ENCODE peak calls at places on chromosomes 3 and 15, in seven cellular contexts. One of them, this sample, is unnamed.

GRCh38 chr3:144127014-144127413 is 155.4 kb downstream of the DIPK2A start:
- DNase-seq in NCI-H460: no peak
- DNase-seq in mammary epithelial cell: no peak
- DNase-seq in brain microvascular endothelial cell: peak
- DNase-seq in COLO829: no peak
- DNase-seq in A549: no peak
- DNase-seq in stimulated activated naive CD8-positive, alpha-beta T cell treated with anti-CD3 and anti-CD28 coated beads, Interleukin-15, amount 100 ng/mL, for 72 hours: no peak
- DNase-seq in this sample: no peak

GRCh38 chr3:39433642-39434041 is 27.1 kb downstream of the RPSA start:
- DNase-seq in NCI-H460: no peak
- DNase-seq in mammary epithelial cell: no peak
- DNase-seq in brain microvascular endothelial cell: no peak
- DNase-seq in COLO829: no peak
- DNase-seq in A549: no peak
- DNase-seq in stimulated activated naive CD8-positive, alpha-beta T cell treated with anti-CD3 and anti-CD28 coated beads, Interleukin-15, amount 100 ng/mL, for 72 hours: no peak
- DNase-seq in this sample: no peak

GRCh38 chr3:97674477-97674876 is 90.1 kb upstream of the ARL6 start:
- DNase-seq in NCI-H460: no peak
- DNase-seq in mammary epithelial cell: no peak
- DNase-seq in brain microvascular endothelial cell: no peak
- DNase-seq in COLO829: no peak
- DNase-seq in A549: no peak
- DNase-seq in stimulated activated naive CD8-positive, alpha-beta T cell treated with anti-CD3 and anti-CD28 coated beads, Interleukin-15, amount 100 ng/mL, for 72 hours: no peak
- DNase-seq in this sample: no peak

GRCh38 chr3:132870596-132870995 is 148.4 kb upstream of the NPHP3 start:
- DNase-seq in NCI-H460: no peak
- DNase-seq in mammary epithelial cell: no peak
- DNase-seq in brain microvascular endothelial cell: no peak
- DNase-seq in COLO829: no peak
- DNase-seq in A549: no peak
- DNase-seq in stimulated activated naive CD8-positive, alpha-beta T cell treated with anti-CD3 and anti-CD28 coated beads, Interleukin-15, amount 100 ng/mL, for 72 hours: no peak
- DNase-seq in this sample: no peak

GRCh38 chr3:113097821-113098516 is 107.2 kb downstream of the GTPBP8 start:
- DNase-seq in NCI-H460: peak
- DNase-seq in mammary epithelial cell: peak
- DNase-seq in brain microvascular endothelial cell: peak
- DNase-seq in COLO829: peak
- DNase-seq in A549: peak
- DNase-seq in stimulated activated naive CD8-positive, alpha-beta T cell treated with anti-CD3 and anti-CD28 coated beads, Interleukin-15, amount 100 ng/mL, for 72 hours: no peak
- DNase-seq in this sample: no peak

GRCh38 chr3:32401141-32401540 is 9.5 kb downstream of the CMTM7 start:
- DNase-seq in NCI-H460: no peak
- DNase-seq in mammary epithelial cell: peak
- DNase-seq in brain microvascular endothelial cell: no peak
- DNase-seq in COLO829: no peak
- DNase-seq in A549: peak
- DNase-seq in stimulated activated naive CD8-positive, alpha-beta T cell treated with anti-CD3 and anti-CD28 coated beads, Interleukin-15, amount 100 ng/mL, for 72 hours: no peak
- DNase-seq in this sample: no peak

GRCh38 chr3:115632026-115632425 is 8.7 kb downstream of the GAP43 start:
- DNase-seq in NCI-H460: no peak
- DNase-seq in mammary epithelial cell: no peak
- DNase-seq in brain microvascular endothelial cell: no peak
- DNase-seq in COLO829: no peak
- DNase-seq in A549: no peak
- DNase-seq in stimulated activated naive CD8-positive, alpha-beta T cell treated with anti-CD3 and anti-CD28 coated beads, Interleukin-15, amount 100 ng/mL, for 72 hours: no peak
- DNase-seq in this sample: no peak

GRCh38 chr3:73727854-73728253 is 103.1 kb upstream of the PDZRN3 start:
- DNase-seq in NCI-H460: no peak
- DNase-seq in mammary epithelial cell: no peak
- DNase-seq in brain microvascular endothelial cell: no peak
- DNase-seq in COLO829: no peak
- DNase-seq in A549: no peak
- DNase-seq in stimulated activated naive CD8-positive, alpha-beta T cell treated with anti-CD3 and anti-CD28 coated beads, Interleukin-15, amount 100 ng/mL, for 72 hours: no peak
- DNase-seq in this sample: no peak

GRCh38 chr3:78963771-78964170 is 804.0 kb downstream of the ROBO1 start:
- DNase-seq in NCI-H460: no peak
- DNase-seq in mammary epithelial cell: no peak
- DNase-seq in brain microvascular endothelial cell: no peak
- DNase-seq in COLO829: no peak
- DNase-seq in A549: no peak
- DNase-seq in stimulated activated naive CD8-positive, alpha-beta T cell treated with anti-CD3 and anti-CD28 coated beads, Interleukin-15, amount 100 ng/mL, for 72 hours: no peak
- DNase-seq in this sample: no peak

GRCh38 chr15:50145451-50145872 is 26.4 kb upstream of the ATP8B4 start:
- DNase-seq in NCI-H460: peak
- DNase-seq in mammary epithelial cell: peak
- DNase-seq in brain microvascular endothelial cell: peak
- DNase-seq in COLO829: peak
- DNase-seq in A549: peak
- DNase-seq in stimulated activated naive CD8-positive, alpha-beta T cell treated with anti-CD3 and anti-CD28 coated beads, Interleukin-15, amount 100 ng/mL, for 72 hours: no peak
- DNase-seq in this sample: peak

GRCh38 chr15:57677206-57677605 is 29.3 kb upstream of the POLR2M start:
- DNase-seq in NCI-H460: no peak
- DNase-seq in mammary epithelial cell: no peak
- DNase-seq in brain microvascular endothelial cell: no peak
- DNase-seq in COLO829: no peak
- DNase-seq in A549: no peak
- DNase-seq in stimulated activated naive CD8-positive, alpha-beta T cell treated with anti-CD3 and anti-CD28 coated beads, Interleukin-15, amount 100 ng/mL, for 72 hours: no peak
- DNase-seq in this sample: no peak

GRCh38 chr15:58040117-58040516 is 25.4 kb downstream of the ALDH1A2 start:
- DNase-seq in NCI-H460: no peak
- DNase-seq in mammary epithelial cell: peak
- DNase-seq in brain microvascular endothelial cell: no peak
- DNase-seq in COLO829: no peak
- DNase-seq in A549: no peak
- DNase-seq in stimulated activated naive CD8-positive, alpha-beta T cell treated with anti-CD3 and anti-CD28 coated beads, Interleukin-15, amount 100 ng/mL, for 72 hours: no peak
- DNase-seq in this sample: no peak

GRCh38 chr3:173778246-173778645 is 380.7 kb downstream of the NLGN1 start:
- DNase-seq in NCI-H460: no peak
- DNase-seq in mammary epithelial cell: no peak
- DNase-seq in brain microvascular endothelial cell: no peak
- DNase-seq in COLO829: no peak
- DNase-seq in A549: no peak
- DNase-seq in stimulated activated naive CD8-positive, alpha-beta T cell treated with anti-CD3 and anti-CD28 coated beads, Interleukin-15, amount 100 ng/mL, for 72 hours: no peak
- DNase-seq in this sample: no peak

GRCh38 chr3:126419886-126420786 is 25.4 kb downstream of the CFAP100 start:
- DNase-seq in NCI-H460: no peak
- DNase-seq in mammary epithelial cell: no peak
- DNase-seq in brain microvascular endothelial cell: no peak
- DNase-seq in COLO829: no peak
- DNase-seq in A549: no peak
- DNase-seq in stimulated activated naive CD8-positive, alpha-beta T cell treated with anti-CD3 and anti-CD28 coated beads, Interleukin-15, amount 100 ng/mL, for 72 hours: no peak
- DNase-seq in this sample: no peak

GRCh38 chr15:47673343-47673761 is 44.0 kb upstream of the SEMA6D start:
- DNase-seq in NCI-H460: no peak
- DNase-seq in mammary epithelial cell: no peak
- DNase-seq in brain microvascular endothelial cell: no peak
- DNase-seq in COLO829: no peak
- DNase-seq in A549: no peak
- DNase-seq in stimulated activated naive CD8-positive, alpha-beta T cell treated with anti-CD3 and anti-CD28 coated beads, Interleukin-15, amount 100 ng/mL, for 72 hours: no peak
- DNase-seq in this sample: no peak

GRCh38 chr3:178223876-178224275 is 312.4 kb upstream of the KCNMB2 start:
- DNase-seq in NCI-H460: no peak
- DNase-seq in mammary epithelial cell: peak
- DNase-seq in brain microvascular endothelial cell: peak
- DNase-seq in COLO829: no peak
- DNase-seq in A549: no peak
- DNase-seq in stimulated activated naive CD8-positive, alpha-beta T cell treated with anti-CD3 and anti-CD28 coated beads, Interleukin-15, amount 100 ng/mL, for 72 hours: no peak
- DNase-seq in this sample: no peak

GRCh38 chr3:156812521-156813335 is 13.4 kb upstream of the LEKR1 start:
- DNase-seq in NCI-H460: no peak
- DNase-seq in mammary epithelial cell: peak
- DNase-seq in brain microvascular endothelial cell: peak
- DNase-seq in COLO829: no peak
- DNase-seq in A549: peak
- DNase-seq in stimulated activated naive CD8-positive, alpha-beta T cell treated with anti-CD3 and anti-CD28 coated beads, Interleukin-15, amount 100 ng/mL, for 72 hours: no peak
- DNase-seq in this sample: no peak

GRCh38 chr3:37980477-37981347 is 9.9 kb upstream of the VILL start:
- DNase-seq in NCI-H460: no peak
- DNase-seq in mammary epithelial cell: no peak
- DNase-seq in brain microvascular endothelial cell: no peak
- DNase-seq in COLO829: no peak
- DNase-seq in A549: no peak
- DNase-seq in stimulated activated naive CD8-positive, alpha-beta T cell treated with anti-CD3 and anti-CD28 coated beads, Interleukin-15, amount 100 ng/mL, for 72 hours: no peak
- DNase-seq in this sample: no peak

GRCh38 chr15:100878130-100878529 is 1.5 kb upstream of the ALDH1A3 start:
- DNase-seq in NCI-H460: no peak
- DNase-seq in mammary epithelial cell: no peak
- DNase-seq in brain microvascular endothelial cell: no peak
- DNase-seq in COLO829: no peak
- DNase-seq in A549: no peak
- DNase-seq in stimulated activated naive CD8-positive, alpha-beta T cell treated with anti-CD3 and anti-CD28 coated beads, Interleukin-15, amount 100 ng/mL, for 72 hours: no peak
- DNase-seq in this sample: no peak

GRCh38 chr15:90101969-90102890 is at the start of gene IDH2:
- DNase-seq in NCI-H460: peak
- DNase-seq in mammary epithelial cell: peak
- DNase-seq in brain microvascular endothelial cell: peak
- DNase-seq in COLO829: peak
- DNase-seq in A549: peak
- DNase-seq in stimulated activated naive CD8-positive, alpha-beta T cell treated with anti-CD3 and anti-CD28 coated beads, Interleukin-15, amount 100 ng/mL, for 72 hours: peak
- DNase-seq in this sample: no peak

GRCh38 chr3:24388611-24389010 is 106.0 kb downstream of the THRB start:
- DNase-seq in NCI-H460: no peak
- DNase-seq in mammary epithelial cell: peak
- DNase-seq in brain microvascular endothelial cell: no peak
- DNase-seq in COLO829: no peak
- DNase-seq in A549: no peak
- DNase-seq in stimulated activated naive CD8-positive, alpha-beta T cell treated with anti-CD3 and anti-CD28 coated beads, Interleukin-15, amount 100 ng/mL, for 72 hours: no peak
- DNase-seq in this sample: no peak

GRCh38 chr15:89898628-89899302 is 5.0 kb upstream of the AP3S2 start:
- DNase-seq in NCI-H460: peak
- DNase-seq in mammary epithelial cell: peak
- DNase-seq in brain microvascular endothelial cell: peak
- DNase-seq in COLO829: peak
- DNase-seq in A549: peak
- DNase-seq in stimulated activated naive CD8-positive, alpha-beta T cell treated with anti-CD3 and anti-CD28 coated beads, Interleukin-15, amount 100 ng/mL, for 72 hours: peak
- DNase-seq in this sample: no peak

GRCh38 chr3:134350266-134350665 is 24.0 kb downstream of the AMOTL2 start:
- DNase-seq in NCI-H460: no peak
- DNase-seq in mammary epithelial cell: no peak
- DNase-seq in brain microvascular endothelial cell: no peak
- DNase-seq in COLO829: no peak
- DNase-seq in A549: no peak
- DNase-seq in stimulated activated naive CD8-positive, alpha-beta T cell treated with anti-CD3 and anti-CD28 coated beads, Interleukin-15, amount 100 ng/mL, for 72 hours: no peak
- DNase-seq in this sample: no peak

GRCh38 chr3:166360702-166361101 is 523.5 kb upstream of the BCHE start:
- DNase-seq in NCI-H460: no peak
- DNase-seq in mammary epithelial cell: no peak
- DNase-seq in brain microvascular endothelial cell: no peak
- DNase-seq in COLO829: no peak
- DNase-seq in A549: no peak
- DNase-seq in stimulated activated naive CD8-positive, alpha-beta T cell treated with anti-CD3 and anti-CD28 coated beads, Interleukin-15, amount 100 ng/mL, for 72 hours: no peak
- DNase-seq in this sample: no peak

GRCh38 chr15:56428821-56429458 is 36.0 kb downstream of the MNS1 start:
- DNase-seq in NCI-H460: peak
- DNase-seq in mammary epithelial cell: peak
- DNase-seq in brain microvascular endothelial cell: no peak
- DNase-seq in COLO829: peak
- DNase-seq in A549: peak
- DNase-seq in stimulated activated naive CD8-positive, alpha-beta T cell treated with anti-CD3 and anti-CD28 coated beads, Interleukin-15, amount 100 ng/mL, for 72 hours: no peak
- DNase-seq in this sample: no peak